ENCODE peak calls at places on chromosomes 11 and 22, in four cellular contexts. O, H, V and T are unnamed samples.

GRCh38 chr11:3164540-3165151 is 464 bp downstream of the OSBPL5 start:
- DNase-seq in O (no peak), H (no peak), V (no peak), T (no peak)

GRCh38 chr11:80144932-80145612 is 704.2 kb upstream of the TENM4 start:
- DNase-seq in O (no peak), H (no peak), V (no peak), T (no peak)

GRCh38 chr11:28559497-28559896 is 451.3 kb downstream of the METTL15 start:
- DNase-seq in O (peak), H (no peak), V (no peak), T (no peak)

GRCh38 chr11:8342821-8343681 is 79.4 kb upstream of the LMO1 start:
- DNase-seq in O (no peak), H (no peak), V (no peak), T (no peak)

GRCh38 chr11:115504279-115505158 is at the start of gene CADM1:
- DNase-seq in O (peak), H (peak), V (no peak), T (peak)

GRCh38 chr11:3021125-3021524 is 29.0 kb upstream of the NAP1L4 start:
- DNase-seq in O (peak), H (no peak), V (peak), T (no peak)

GRCh38 chr11:135036488-135037297 is 624.7 kb upstream of the B3GAT1 start:
- DNase-seq in O (no peak), H (no peak), V (no peak), T (no peak)

GRCh38 chr11:78835646-78836045 is 261.0 kb upstream of the NARS2 start:
- DNase-seq in O (no peak), H (no peak), V (no peak), T (no peak)

GRCh38 chr11:85746640-85747039 is 60.6 kb upstream of the CCDC89 start:
- DNase-seq in O (no peak), H (no peak), V (no peak), T (no peak)

GRCh38 chr11:84720706-84721402 is 906.3 kb downstream of the DLG2 start:
- DNase-seq in O (no peak), H (no peak), V (no peak), T (no peak)

GRCh38 chr11:119421941-119422504 is 949 bp downstream of the THY1 start:
- DNase-seq in O (peak), H (no peak), V (no peak), T (no peak)

GRCh38 chr11:44752262-44752661 is 25.5 kb downstream of the TSPAN18 start:
- DNase-seq in O (no peak), H (no peak), V (no peak), T (no peak)

GRCh38 chr11:31141804-31142203 is 227.7 kb downstream of the DCDC1 start:
- DNase-seq in O (no peak), H (no peak), V (no peak), T (no peak)

GRCh38 chr22:45671051-45671782 is 417 bp upstream of the ATXN10 start:
- DNase-seq in O (no peak), H (no peak), V (no peak), T (no peak)

GRCh38 chr11:120816176-120816575 is 207.7 kb upstream of the TBCEL start:
- DNase-seq in O (no peak), H (no peak), V (no peak), T (no peak)

GRCh38 chr11:110196241-110196754 is 100.1 kb downstream of the RDX start:
- DNase-seq in O (peak), H (peak), V (peak), T (peak)

GRCh38 chr11:86775342-86775741 is 25.0 kb upstream of the PRSS23 start:
- DNase-seq in O (no peak), H (no peak), V (no peak), T (no peak)

GRCh38 chr11:121099364-121099763 is 1.7 kb upstream of the TECTA start:
- DNase-seq in O (no peak), H (no peak), V (no peak), T (no peak)

GRCh38 chr11:43687120-43687791 is 6.7 kb downstream of the HSD17B12 start:
- DNase-seq in O (peak), H (peak), V (no peak), T (no peak)

GRCh38 chr11:119509277-119509841 is 86.4 kb upstream of the THY1 start:
- DNase-seq in O (peak), H (no peak), V (no peak), T (no peak)

GRCh38 chr11:68010058-68011041 is at the start of gene ALDH3B1:
- DNase-seq in O (peak), H (no peak), V (peak), T (no peak)

GRCh38 chr11:124760806-124761205 is 1.3 kb downstream of the ESAM start:
- DNase-seq in O (no peak), H (no peak), V (no peak), T (no peak)

GRCh38 chr11:65709661-65710060 is 2.4 kb upstream of the KAT5 start:
- DNase-seq in O (no peak), H (no peak), V (no peak), T (no peak)

GRCh38 chr22:27801197-27801615 is 350 bp downstream of the MN1 start:
- DNase-seq in O (peak), H (no peak), V (no peak), T (no peak)

GRCh38 chr11:32884770-32885384 is 7.7 kb upstream of the QSER1 start:
- DNase-seq in O (no peak), H (no peak), V (no peak), T (no peak)

GRCh38 chr11:90135016-90135415 is 553 bp downstream of the NAALAD2 start:
- DNase-seq in O (no peak), H (no peak), V (no peak), T (no peak)

GRCh38 chr11:73632996-73633395 is 13.4 kb upstream of the PLEKHB1 start:
- DNase-seq in O (no peak), H (no peak), V (no peak), T (no peak)

GRCh38 chr11:71316701-71317100 is 64.3 kb upstream of the SHANK2 start:
- DNase-seq in O (no peak), H (no peak), V (no peak), T (no peak)

GRCh38 chr11:117194267-117194666 is 4.9 kb upstream of the TAGLN start:
- DNase-seq in O (no peak), H (no peak), V (no peak), T (no peak)

GRCh38 chr11:95152878-95153856 is 63.5 kb downstream of the ENDOD1 start:
- DNase-seq in O (no peak), H (no peak), V (no peak), T (no peak)
- H3K27ac ChIP-seq in O (no peak), H (no peak), V (no peak), T (no peak)

GRCh38 chr22:19753996-19754700 is 6.4 kb upstream of the TBX1 start:
- DNase-seq in O (no peak), H (no peak), V (no peak), T (no peak)

GRCh38 chr22:19751497-19752245 is 8.9 kb upstream of the TBX1 start:
- DNase-seq in O (no peak), H (no peak), V (no peak), T (no peak)

GRCh38 chr22:19755145-19755710 is 5.3 kb upstream of the TBX1 start:
- DNase-seq in O (no peak), H (no peak), V (no peak), T (no peak)

GRCh38 chr22:19754701-19755144 is 5.9 kb upstream of the TBX1 start:
- DNase-seq in O (no peak), H (no peak), V (no peak), T (no peak)

GRCh38 chr22:19753090-19753842 is 7.3 kb upstream of the TBX1 start:
- DNase-seq in O (no peak), H (no peak), V (no peak), T (no peak)
- H3K27ac ChIP-seq in O (no peak), H (no peak), V (no peak), T (no peak)

GRCh38 chr11:19728436-19728835 is 15.8 kb downstream of the NAV2 start:
- DNase-seq in O (peak), H (no peak), V (no peak), T (no peak)
- H3K27ac ChIP-seq in O (no peak), H (no peak), V (no peak), T (no peak)

DNA sequence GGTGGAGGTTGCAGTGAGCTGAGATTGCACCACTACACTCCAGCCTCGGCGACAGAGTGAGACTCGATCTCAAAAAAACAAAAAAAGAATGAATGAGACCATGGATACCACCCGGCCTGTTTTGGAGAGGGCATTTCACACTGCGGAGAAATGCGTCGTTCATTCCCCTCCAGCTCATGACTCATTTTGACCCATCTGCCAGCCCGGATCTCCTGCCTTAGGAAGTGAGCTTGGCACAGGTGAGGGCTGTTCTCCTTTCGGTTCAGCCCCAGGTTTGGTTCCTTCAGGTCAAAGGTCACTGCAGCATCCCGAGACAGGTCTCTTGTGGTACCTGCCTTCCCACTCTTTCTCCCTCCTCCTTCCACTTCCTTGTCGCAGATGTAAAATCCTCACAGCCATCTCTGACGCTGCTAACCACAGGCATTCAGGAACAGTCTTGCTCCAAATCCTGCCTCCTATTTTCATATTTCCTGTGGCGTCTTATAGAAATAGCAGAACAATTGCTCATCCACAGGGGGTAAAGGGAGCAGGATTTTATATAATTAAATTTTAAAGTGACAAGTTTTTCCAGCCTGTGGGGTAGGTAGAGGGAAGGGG is 517.9 kb downstream of the NTM start:
- DNase-seq in O (peak), H (peak), V (no peak), T (peak)
- H3K27ac ChIP-seq in O (peak), H (no peak), V (no peak), T (peak)

GRCh38 chr11:1485504-1485885 is 1.1 kb downstream of the MOB2 start:
- DNase-seq in O (no peak), H (no peak), V (no peak), T (no peak)
- H3K27ac ChIP-seq in O (no peak), H (no peak), V (no peak), T (no peak)

DNA sequence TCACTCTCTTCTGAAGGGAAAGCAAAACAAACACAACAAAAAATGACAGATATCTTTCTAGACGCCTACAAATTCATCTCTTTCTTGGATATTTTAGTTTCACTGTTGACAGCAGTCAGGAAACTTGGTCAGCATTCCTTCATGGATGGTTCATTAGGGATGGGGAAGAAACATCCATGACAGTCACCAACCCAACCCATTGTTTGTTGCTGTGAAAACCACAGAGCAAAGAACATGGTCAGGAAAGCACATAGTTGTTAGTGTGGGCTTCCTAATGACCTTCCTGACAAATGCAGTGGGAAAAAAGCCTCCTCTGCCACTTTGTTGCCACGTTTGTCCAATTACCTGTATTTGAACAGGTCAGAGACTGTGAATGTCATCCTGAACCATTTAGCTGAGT is 139.8 kb upstream of the SNX19 start:
- DNase-seq in O (no peak), H (no peak), V (no peak), T (no peak)
- H3K27ac ChIP-seq in O (no peak), H (no peak), V (no peak), T (no peak)

DNA sequence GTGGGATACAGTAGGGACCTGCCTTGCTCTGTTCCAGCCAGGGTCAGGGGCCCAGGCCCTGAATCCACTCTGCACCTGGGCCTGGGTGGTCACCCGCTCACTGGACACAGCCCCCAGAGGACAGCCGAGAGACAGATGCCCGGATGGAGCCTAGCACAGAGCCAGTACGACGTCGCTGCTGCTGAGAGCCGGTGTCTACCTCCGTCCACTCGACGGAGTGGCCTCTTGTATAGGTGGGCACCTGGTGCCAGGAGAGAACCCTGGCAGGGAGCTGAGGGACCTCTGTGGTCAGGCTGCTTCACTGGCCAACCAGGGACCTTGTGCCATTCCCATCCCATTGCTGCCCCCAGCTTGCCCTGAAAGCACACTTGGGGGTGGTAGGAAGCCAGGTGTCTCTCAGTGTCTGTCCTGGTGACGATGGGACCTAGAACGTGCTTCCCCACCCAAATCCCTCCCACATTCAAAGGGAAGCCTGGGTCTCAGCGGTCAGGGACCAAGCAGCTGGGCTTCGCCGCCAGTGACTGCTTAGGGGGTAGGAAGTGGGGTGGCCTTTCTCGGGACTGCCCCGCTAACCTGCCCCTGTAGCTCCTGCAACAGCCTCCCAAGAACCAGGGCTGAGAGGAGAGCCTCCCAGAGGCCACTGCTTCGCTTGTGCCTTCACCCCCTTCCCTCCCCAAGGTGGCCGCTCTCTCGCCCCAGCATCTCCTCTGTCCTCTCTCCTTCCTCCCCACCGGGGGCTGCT is 10.3 kb upstream of the CERK start:
- DNase-seq in O (no peak), H (no peak), V (no peak), T (no peak)
- H3K27ac ChIP-seq in O (peak), H (no peak), V (no peak), T (no peak)

GRCh38 chr22:40504285-40505249 is 132.0 kb downstream of the MRTFA start:
- DNase-seq in O (no peak), H (no peak), V (no peak), T (no peak)
- H3K27ac ChIP-seq in O (no peak), H (no peak), V (no peak), T (no peak)

GRCh38 chr22:19375435-19375834 is 56.1 kb downstream of the HIRA start:
- DNase-seq in O (no peak), H (no peak), V (no peak), T (no peak)
- H3K27ac ChIP-seq in O (no peak), H (no peak), V (no peak), T (no peak)